ENCODE peak calls at places on chromosomes 11 and 22, in six cellular contexts. M, Q, C, G, X and L are unnamed samples.

GRCh38 chr11:46898396-46899095 is 19.8 kb downstream of the LRP4 start:
- DNase-seq in M (no peak), Q (peak), C (no peak), G (no peak), X (no peak), L (peak)

GRCh38 chr22:30241576-30242371 is 4.8 kb downstream of the LIF start:
- DNase-seq in M (no peak), Q (no peak), C (no peak), G (peak), X (no peak), L (no peak)

GRCh38 chr11:109799604-109800003 is 293.6 kb upstream of the ZC3H12C start:
- DNase-seq in M (no peak), Q (no peak), C (no peak), G (no peak), X (no peak), L (no peak)

GRCh38 chr22:19820880-19821522 is 33.7 kb downstream of the GNB1L start:
- DNase-seq in M (peak), Q (no peak), C (peak), G (no peak), X (peak), L (no peak)

GRCh38 chr11:121109916-121110656 is 9.0 kb downstream of the TECTA start:
- DNase-seq in M (no peak), Q (no peak), C (no peak), G (peak), X (no peak), L (no peak)

GRCh38 chr11:38226684-38227083 is 1628.6 kb upstream of the RAG2 start:
- DNase-seq in M (no peak), Q (no peak), C (no peak), G (no peak), X (no peak), L (no peak)

GRCh38 chr22:36151006-36151595 is 9.5 kb downstream of the APOL3 start:
- DNase-seq in M (no peak), Q (no peak), C (peak), G (peak), X (no peak), L (no peak)

GRCh38 chr22:37280718-37281117 is 1.6 kb upstream of the CYTH4 start:
- DNase-seq in M (no peak), Q (no peak), C (no peak), G (no peak), X (no peak), L (no peak)

GRCh38 chr22:37283393-37283937 is 1.2 kb downstream of the CYTH4 start:
- DNase-seq in M (no peak), Q (no peak), C (no peak), G (no peak), X (no peak), L (no peak)

GRCh38 chr11:69801513-69802335 is 17.5 kb downstream of the FGF3 start:
- DNase-seq in M (peak), Q (no peak), C (no peak), G (peak), X (no peak), L (no peak)

GRCh38 chr22:37484115-37485005 is 1.8 kb downstream of the MFNG start:
- DNase-seq in M (no peak), Q (no peak), C (peak), G (no peak), X (peak), L (no peak)

GRCh38 chr11:96943970-96944369 is 554.2 kb downstream of the JRKL start:
- DNase-seq in M (no peak), Q (no peak), C (no peak), G (no peak), X (no peak), L (no peak)

GRCh38 chr11:19779740-19780139 is 67.1 kb downstream of the NAV2 start:
- DNase-seq in M (no peak), Q (no peak), C (no peak), G (no peak), X (no peak), L (no peak)

GRCh38 chr22:38273135-38273761 is 438 bp upstream of the TMEM184B start:
- DNase-seq in M (no peak), Q (no peak), C (no peak), G (peak), X (no peak), L (no peak)

GRCh38 chr11:32809313-32809712 is 14.9 kb upstream of the CCDC73 start:
- DNase-seq in M (peak), Q (no peak), C (peak), G (peak), X (peak), L (peak)

GRCh38 chr22:30439226-30439625 is 13.7 kb downstream of the MTFP1 start:
- DNase-seq in M (no peak), Q (no peak), C (no peak), G (no peak), X (no peak), L (peak)

GRCh38 chr11:61771995-61772455 is 19.6 kb downstream of the MYRF start:
- DNase-seq in M (no peak), Q (no peak), C (no peak), G (no peak), X (no peak), L (no peak)

GRCh38 chr11:65431452-65432132 is 9.0 kb downstream of the NEAT1 start:
- DNase-seq in M (no peak), Q (no peak), C (no peak), G (peak), X (no peak), L (peak)

GRCh38 chr22:42662114-42663021 is 13.2 kb upstream of the CYB5R3 start:
- DNase-seq in M (peak), Q (peak), C (peak), G (peak), X (peak), L (peak)

GRCh38 chr11:23590909-23591308 is 730.6 kb upstream of the CCDC179 start:
- DNase-seq in M (no peak), Q (no peak), C (no peak), G (no peak), X (no peak), L (no peak)

GRCh38 chr11:20762980-20763379 is 93.6 kb downstream of the NELL1 start:
- DNase-seq in M (no peak), Q (no peak), C (no peak), G (no peak), X (no peak), L (no peak)

GRCh38 chr11:111372538-111372937 is 6.5 kb downstream of the POU2AF1 start:
- DNase-seq in M (no peak), Q (no peak), C (no peak), G (no peak), X (no peak), L (no peak)

GRCh38 chr11:97445561-97445960 is 1055.7 kb downstream of the JRKL start:
- DNase-seq in M (no peak), Q (no peak), C (no peak), G (no peak), X (no peak), L (no peak)

GRCh38 chr11:133663586-133663985 is 131.3 kb upstream of the OPCML start:
- DNase-seq in M (no peak), Q (no peak), C (no peak), G (no peak), X (no peak), L (no peak)

GRCh38 chr11:57574061-57574460 is 6.6 kb upstream of the UBE2L6 start:
- DNase-seq in M (no peak), Q (no peak), C (no peak), G (no peak), X (no peak), L (no peak)

GRCh38 chr11:20065040-20065805 is 95.1 kb downstream of the DBX1 start:
- DNase-seq in M (no peak), Q (no peak), C (no peak), G (no peak), X (no peak), L (no peak)

GRCh38 chr11:8689726-8690255 is 7.2 kb downstream of the RPL27A start:
- DNase-seq in M (no peak), Q (no peak), C (no peak), G (no peak), X (no peak), L (no peak)

GRCh38 chr11:131704682-131705081 is 334.3 kb downstream of the NTM start:
- DNase-seq in M (no peak), Q (no peak), C (no peak), G (no peak), X (no peak), L (no peak)

GRCh38 chr22:18075101-18075730 is 2.6 kb upstream of the PEX26 start:
- DNase-seq in M (no peak), Q (no peak), C (no peak), G (no peak), X (no peak), L (no peak)

GRCh38 chr11:73551697-73552096 is 46.2 kb downstream of the FAM168A start:
- DNase-seq in M (no peak), Q (no peak), C (no peak), G (no peak), X (no peak), L (no peak)

GRCh38 chr22:29782061-29782845 is 15.1 kb downstream of the UQCR10 start:
- DNase-seq in M (peak), Q (peak), C (no peak), G (no peak), X (peak), L (peak)

GRCh38 chr11:68266936-68267880 is 4.6 kb downstream of the C11orf24 start:
- DNase-seq in M (no peak), Q (peak), C (no peak), G (no peak), X (no peak), L (no peak)

GRCh38 chr11:102313225-102313940 is 3.9 kb upstream of the BIRC3 start:
- DNase-seq in M (no peak), Q (no peak), C (no peak), G (peak), X (no peak), L (no peak)

GRCh38 chr22:30425616-30426394 is at the start of gene MTFP1:
- DNase-seq in M (peak), Q (peak), C (peak), G (peak), X (peak), L (peak)

GRCh38 chr11:100546714-100547113 is 140.4 kb upstream of the ARHGAP42 start:
- DNase-seq in M (no peak), Q (no peak), C (no peak), G (no peak), X (no peak), L (peak)

GRCh38 chr11:110479445-110480101 is 49.8 kb downstream of the FDX1 start:
- DNase-seq in M (no peak), Q (no peak), C (no peak), G (no peak), X (no peak), L (peak)

GRCh38 chr11:15673408-15673811 is 558.7 kb downstream of the INSC start:
- DNase-seq in M (no peak), Q (no peak), C (no peak), G (no peak), X (no peak), L (no peak)

GRCh38 chr11:126060651-126061220 is 1.9 kb downstream of the CDON start:
- DNase-seq in M (no peak), Q (no peak), C (no peak), G (no peak), X (no peak), L (no peak)

GRCh38 chr11:126062679-126063509 is at the start of gene CDON:
- DNase-seq in M (peak), Q (peak), C (peak), G (peak), X (peak), L (peak)

GRCh38 chr11:126059238-126059761 is 3.4 kb downstream of the CDON start:
- DNase-seq in M (no peak), Q (no peak), C (no peak), G (no peak), X (no peak), L (no peak)

GRCh38 chr11:126061707-126062678 is 673 bp downstream of the CDON start:
- DNase-seq in M (peak), Q (peak), C (peak), G (peak), X (no peak), L (peak)

GRCh38 chr11:126063510-126063858 is 818 bp upstream of the CDON start:
- DNase-seq in M (no peak), Q (no peak), C (no peak), G (no peak), X (no peak), L (no peak)
- H3K4me3 ChIP-seq in M (peak), Q (peak), C (no peak), G (peak), X (peak), L (peak)

GRCh38 chr11:78418584-78419211 is 1.1 kb upstream of the GAB2 start:
- DNase-seq in M (no peak), Q (no peak), C (no peak), G (no peak), X (no peak), L (no peak)
- H3K4me3 ChIP-seq in M (no peak), Q (peak), C (peak), G (peak), X (peak), L (peak)

GRCh38 chr11:3000032-3000961 is 8.2 kb upstream of the NAP1L4 start:
- DNase-seq in M (peak), Q (peak), C (peak), G (peak), X (peak), L (peak)
- H3K4me3 ChIP-seq in M (no peak), Q (peak), C (no peak), G (no peak), X (no peak), L (no peak)

GRCh38 chr11:130314184-130314748 is 451 bp downstream of the ZBTB44 start:
- DNase-seq in M (peak), Q (peak), C (peak), G (peak), X (peak), L (peak)

GRCh38 chr11:130314749-130315285 is at the start of gene ZBTB44:
- DNase-seq in M (peak), Q (peak), C (peak), G (peak), X (peak), L (peak)

GRCh38 chr11:130313383-130314183 is 1.1 kb downstream of the ZBTB44 start:
- DNase-seq in M (no peak), Q (no peak), C (no peak), G (peak), X (no peak), L (peak)

GRCh38 chr11:130310622-130311021 is 4.1 kb downstream of the ZBTB44 start:
- DNase-seq in M (no peak), Q (no peak), C (no peak), G (no peak), X (no peak), L (no peak)

GRCh38 chr11:130312046-130312445 is 2.7 kb downstream of the ZBTB44 start:
- DNase-seq in M (no peak), Q (no peak), C (no peak), G (no peak), X (no peak), L (no peak)
- H3K4me3 ChIP-seq in M (no peak), Q (peak), C (no peak), G (no peak), X (no peak), L (no peak)

DNA sequence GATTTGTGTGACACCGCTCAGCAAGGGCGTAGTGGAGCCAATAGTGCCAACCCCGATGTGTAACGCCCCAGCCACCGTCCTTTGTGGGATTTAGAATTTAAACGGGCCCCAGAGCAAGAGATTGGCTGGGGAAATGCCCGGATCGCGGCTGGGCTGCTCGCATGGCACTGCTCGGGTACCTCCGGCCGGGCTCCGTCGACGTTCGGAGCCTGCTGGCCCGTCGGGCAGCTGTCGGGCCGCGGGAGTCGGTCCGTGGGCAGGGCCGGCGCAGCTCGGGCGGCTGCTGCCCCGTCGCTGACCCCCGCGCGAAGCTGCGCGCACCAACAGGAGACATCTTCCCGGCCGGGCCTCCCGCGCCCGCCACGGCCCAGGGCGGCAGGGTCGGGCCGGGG is 1.4 kb upstream of the KDM2A start:
- DNase-seq in M (peak), Q (peak), C (peak), G (no peak), X (peak), L (no peak)
- H3K4me3 ChIP-seq in M (no peak), Q (peak), C (no peak), G (peak), X (peak), L (no peak)

GRCh38 chr11:34513674-34513995 is at the start of gene ELF5:
- DNase-seq in M (no peak), Q (no peak), C (no peak), G (no peak), X (no peak), L (no peak)
- H3K4me3 ChIP-seq in M (no peak), Q (peak), C (no peak), G (no peak), X (peak), L (peak)

GRCh38 chr22:46918197-46918596 is 155.7 kb downstream of the TBC1D22A start:
- DNase-seq in M (no peak), Q (no peak), C (no peak), G (no peak), X (no peak), L (no peak)
- H3K4me3 ChIP-seq in M (no peak), Q (no peak), C (no peak), G (no peak), X (no peak), L (no peak)

GRCh38 chr22:33492210-33492651 is 428.0 kb downstream of the LARGE1 start:
- DNase-seq in M (no peak), Q (no peak), C (no peak), G (peak), X (no peak), L (no peak)
- H3K4me3 ChIP-seq in M (no peak), Q (no peak), C (no peak), G (peak), X (peak), L (no peak)

GRCh38 chr11:72243567-72244316 is at the start of gene PHOX2A:
- DNase-seq in M (no peak), Q (no peak), C (no peak), G (no peak), X (no peak), L (no peak)
- H3K4me3 ChIP-seq in M (no peak), Q (peak), C (no peak), G (no peak), X (peak), L (no peak)

GRCh38 chr22:21031545-21032036 is 770 bp downstream of the SLC7A4 start:
- DNase-seq in M (no peak), Q (no peak), C (no peak), G (no peak), X (no peak), L (no peak)
- H3K4me3 ChIP-seq in M (no peak), Q (peak), C (no peak), G (no peak), X (peak), L (no peak)